ENCODE peak calls at places on chromosomes 1 and 21, in four cellular contexts. V, D, M and A are unnamed samples.

GRCh38 chr1:46134660-46135331 is 2.4 kb upstream of the PIK3R3 start:
- DNase-seq in V (peak; percentile 4), D (no peak), M (no peak), A (no peak)

GRCh38 chr1:223870617-223871574 is 25.1 kb upstream of the TP53BP2 start:
- DNase-seq in V (no peak), D (no peak), M (no peak), A (no peak)

GRCh38 chr1:93798301-93798700 is 80.7 kb downstream of the DNTTIP2 start:
- DNase-seq in V (no peak), D (no peak), M (no peak), A (no peak)

GRCh38 chr1:203569490-203570318 is 56.9 kb upstream of the ATP2B4 start:
- DNase-seq in V (no peak), D (no peak), M (no peak), A (no peak)

GRCh38 chr21:34857874-34858273 is 189.1 kb downstream of the CLIC6 start:
- DNase-seq in V (no peak), D (no peak), M (no peak), A (peak; percentile 64)

GRCh38 chr1:214326406-214326805 is 45.4 kb downstream of the SMYD2 start:
- DNase-seq in V (no peak), D (no peak), M (no peak), A (no peak)

GRCh38 chr1:154712166-154712838 is 104.3 kb upstream of the ADAR start:
- DNase-seq in V (no peak), D (no peak), M (no peak), A (no peak)

GRCh38 chr21:41768371-41769042 is 1.7 kb upstream of the RIPK4 start:
- DNase-seq in V (no peak), D (no peak), M (no peak), A (no peak)

GRCh38 chr1:1610796-1611597 is 4.3 kb upstream of the MIB2 start:
- DNase-seq in V (no peak), D (no peak), M (no peak), A (no peak)

GRCh38 chr1:155513300-155513926 is 49.2 kb downstream of the ASH1L start:
- DNase-seq in V (no peak), D (no peak), M (no peak), A (no peak)

GRCh38 chr1:80542231-80542630 is 1258.5 kb upstream of the ADGRL2 start:
- DNase-seq in V (no peak), D (no peak), M (no peak), A (no peak)

GRCh38 chr1:214581785-214582184 is 21.2 kb upstream of the CENPF start:
- DNase-seq in V (no peak), D (peak; percentile 16), M (no peak), A (no peak)

GRCh38 chr21:25506887-25507286 is 100.4 kb downstream of the MRPL39 start:
- DNase-seq in V (no peak), D (no peak), M (no peak), A (no peak)

GRCh38 chr1:94014635-94015488 is 105.6 kb upstream of the GCLM start:
- DNase-seq in V (no peak), D (no peak), M (no peak), A (no peak)